ENCODE peak calls at places on chromosome 14, in nine cellular contexts. O is Panc1; B is mammary epithelial cell; T is BE2C; N is tibial artery; U is CD8-positive, alpha-beta T cell; E is transverse colon; X is K562; L is heart left ventricle. G is an unnamed sample.

GRCh38 chr14:54342806-54343205 is 54.0 kb upstream of the CDKN3 start:
- DNase-seq in O (no peak), B (no peak), T (no peak), N (no peak), U (no peak), E (no peak), X (no peak), L (no peak), G (no peak)

GRCh38 chr14:53011053-53011462 is 60.2 kb upstream of the FERMT2 start:
- DNase-seq in O (no peak), B (peak; percentile 82), T (no peak), N (peak; percentile 86), U (no peak), E (peak; percentile 46), X (no peak), L (peak; percentile 85), G (no peak)

GRCh38 chr14:50545618-50546017 is 13.2 kb upstream of the MAP4K5 start:
- DNase-seq in O (no peak), B (peak; percentile 57), T (no peak), N (no peak), U (no peak), E (no peak), X (no peak), L (no peak), G (peak; percentile 53)

GRCh38 chr14:25756880-25757279 is 706.9 kb upstream of the STXBP6 start:
- DNase-seq in O (no peak), B (no peak), T (no peak), N (no peak), U (no peak), E (no peak), X (no peak), L (no peak), G (no peak)

GRCh38 chr14:47676301-47676617 is 854 bp upstream of the MDGA2 start:
- DNase-seq in O (no peak), B (no peak), T (no peak), N (no peak), U (no peak), E (no peak), X (no peak), L (no peak), G (no peak)

GRCh38 chr14:26963696-26964095 is 365.9 kb upstream of the NOVA1 start:
- DNase-seq in O (no peak), B (no peak), T (no peak), N (no peak), U (no peak), E (no peak), X (no peak), L (no peak), G (no peak)

GRCh38 chr14:95265106-95266094 is 54.3 kb downstream of the CLMN start:
- DNase-seq in O (peak; percentile 95), B (peak; percentile 100), T (peak; percentile 24), N (no peak), U (no peak), E (peak; percentile 66), X (no peak), L (no peak), G (peak; percentile 84)

GRCh38 chr14:46405095-46405494 is 246.5 kb downstream of the RPL10L start:
- DNase-seq in O (no peak), B (no peak), T (no peak), N (no peak), U (no peak), E (no peak), X (no peak), L (no peak), G (no peak)

GRCh38 chr14:87046960-87047359 is 946.0 kb downstream of the GALC start:
- DNase-seq in O (no peak), B (no peak), T (no peak), N (no peak), U (no peak), E (no peak), X (no peak), L (no peak), G (no peak)

GRCh38 chr14:78989246-78989645 is 819.1 kb downstream of the NRXN3 start:
- DNase-seq in O (no peak), B (no peak), T (no peak), N (no peak), U (no peak), E (no peak), X (no peak), L (no peak), G (no peak)

GRCh38 chr14:52862652-52863338 is 71.4 kb upstream of the GNPNAT1 start:
- DNase-seq in O (no peak), B (peak; percentile 35), T (no peak), N (no peak), U (no peak), E (no peak), X (no peak), L (no peak), G (no peak)

GRCh38 chr14:92603309-92604257 is 90.0 kb downstream of the RIN3 start:
- DNase-seq in O (no peak), B (peak; percentile 51), T (no peak), N (peak; percentile 89), U (peak; percentile 41), E (peak; percentile 43), X (no peak), L (peak; percentile 74), G (peak; percentile 52)

GRCh38 chr14:72641086-72641485 is 252.8 kb downstream of the DPF3 start:
- DNase-seq in O (no peak), B (no peak), T (no peak), N (no peak), U (no peak), E (no peak), X (no peak), L (no peak), G (no peak)
- H3K4me3 ChIP-seq in O (no peak overlapping the region), B (no peak overlapping the region), T (no peak overlapping the region), N (no peak overlapping the region), U (no peak overlapping the region), E (no peak overlapping the region), X (no peak overlapping the region), L (no peak overlapping the region), G (no peak overlapping the region)

GRCh38 chr14:34770901-34771300 is 56.5 kb upstream of the CFL2 start:
- DNase-seq in O (no peak), B (no peak), T (no peak), N (no peak), U (no peak), E (no peak), X (no peak), L (no peak), G (no peak)

GRCh38 chr14:34766611-34767010 is 52.2 kb upstream of the CFL2 start:
- DNase-seq in O (no peak), B (no peak), T (no peak), N (no peak), U (no peak), E (no peak), X (no peak), L (no peak), G (no peak)

DNA sequence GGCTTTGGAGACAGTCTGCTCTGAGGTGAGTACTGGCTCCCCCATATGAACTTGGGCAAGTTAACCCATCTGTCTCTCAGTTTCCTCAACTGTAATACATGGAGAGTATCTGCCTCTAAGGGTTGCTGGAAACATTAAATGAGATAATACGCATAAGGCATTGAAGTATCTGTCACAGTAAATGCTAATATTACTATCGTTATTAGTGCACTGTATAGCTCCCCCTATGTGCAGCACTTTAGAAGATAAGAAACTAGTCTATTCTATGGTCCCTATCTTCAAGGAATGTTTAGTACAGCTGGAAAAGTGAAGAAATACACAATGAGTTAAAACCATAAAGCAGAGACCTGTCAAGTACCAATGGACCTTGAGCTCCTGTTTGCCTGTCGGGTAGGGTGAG is 51.7 kb upstream of the CFL2 start:
- DNase-seq in O (no peak), B (no peak), T (no peak), N (no peak), U (no peak), E (no peak), X (no peak), L (no peak), G (no peak)
- TF ChIP-seq CTCF in O (no peak), B (peak; percentile 33), T (peak; percentile 38), N (no peak), U (no peak), E (no peak), X (no peak), L (no peak), G (no peak)

GRCh38 chr14:89440997-89441909 is 24.2 kb upstream of the FOXN3 start:
- DNase-seq in O (no peak), B (no peak), T (no peak), N (peak; percentile 23), U (no peak), E (no peak), X (peak; percentile 10), L (no peak), G (no peak)

GRCh38 chr14:89442280-89442679 is 25.2 kb upstream of the FOXN3 start:
- DNase-seq in O (no peak), B (no peak), T (no peak), N (peak; percentile 44), U (no peak), E (no peak), X (no peak), L (no peak), G (no peak)

GRCh38 chr14:89444536-89445125 is 27.6 kb upstream of the FOXN3 start:
- DNase-seq in O (no peak), B (no peak), T (no peak), N (peak; percentile 27), U (no peak), E (no peak), X (no peak), L (no peak), G (no peak)

GRCh38 chr14:89444044-89444443 is 27.0 kb upstream of the FOXN3 start:
- DNase-seq in O (no peak), B (no peak), T (no peak), N (peak; percentile 27), U (no peak), E (no peak), X (no peak), L (no peak), G (no peak)

DNA sequence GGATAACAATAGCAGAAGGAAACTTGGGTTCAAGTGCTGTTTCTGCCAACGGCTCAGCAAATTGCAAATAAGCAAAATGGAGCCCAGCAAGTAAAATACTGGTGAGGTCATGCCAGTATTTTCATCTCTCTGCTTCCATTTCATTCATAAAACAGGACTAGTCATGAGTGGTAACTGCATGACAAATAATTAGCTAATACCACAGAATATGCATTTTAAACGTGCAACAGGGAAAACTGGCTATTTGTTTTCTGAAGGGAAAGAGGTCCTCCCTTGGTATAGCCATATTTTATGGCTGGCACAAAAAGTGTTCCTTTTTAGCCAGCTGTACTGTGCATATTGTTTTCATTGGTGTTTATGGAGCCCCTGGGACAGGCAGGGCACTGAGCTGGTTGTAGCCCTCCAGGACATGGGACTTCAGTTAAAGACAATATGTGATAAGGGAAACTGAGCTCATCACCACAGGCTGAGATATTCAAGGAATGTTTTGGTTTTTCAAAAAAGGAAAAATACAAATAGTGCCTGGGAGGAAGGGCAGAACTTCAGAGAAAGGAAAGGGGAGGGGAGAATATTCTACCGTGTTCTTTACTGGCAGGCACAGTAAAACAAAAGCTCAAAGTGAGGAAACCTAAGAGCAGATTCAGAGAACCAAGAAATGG is 26.1 kb upstream of the FOXN3 start:
- DNase-seq in O (no peak), B (no peak), T (no peak), N (no peak), U (no peak), E (no peak), X (no peak), L (no peak), G (no peak)
- H3K4me1 ChIP-seq in O (no peaks in the 10 kb centered on the region), B (no peaks in the 10 kb centered on the region), T (peaks cover 4% of the 10 kb centered on the region), N (peaks cover 19% of the 10 kb centered on the region), U (peaks cover 43% of the 10 kb centered on the region), E (peaks cover 16% of the 10 kb centered on the region), X (no peaks in the 10 kb centered on the region), L (peaks cover 10% of the 10 kb centered on the region), G (no peaks in the 10 kb centered on the region)

DNA sequence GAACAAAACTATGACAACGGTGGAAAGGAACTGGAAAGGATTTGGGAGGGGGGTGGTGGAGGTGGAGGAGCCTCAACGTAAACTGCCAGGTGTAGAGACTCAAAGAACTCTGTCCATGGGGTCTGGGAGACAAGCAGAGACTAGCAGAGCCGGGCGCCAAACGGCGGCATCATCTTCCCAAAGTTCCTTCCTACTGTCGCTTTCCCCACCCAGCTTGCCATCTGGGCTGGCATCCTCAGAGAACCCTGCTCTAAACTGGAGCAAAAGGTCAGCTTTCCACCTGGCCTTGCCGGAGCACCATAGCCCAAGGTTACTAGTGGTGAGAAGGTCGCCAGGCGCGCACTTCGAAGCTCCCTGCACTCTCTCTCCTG is 4.0 kb upstream of the IRF2BPL start:
- DNase-seq in O (no peak), B (no peak), T (no peak), N (no peak), U (no peak), E (no peak), X (no peak), L (no peak), G (no peak)
- H3K4me3 ChIP-seq in O (no peak overlapping the region), B (peak overlapping the region; percentile 30), T (peak overlapping the region; percentile 62), N (peak overlapping the region; percentile 61), U (peak overlapping the region; percentile 40), E (peak overlapping the region; percentile 52), X (no peak overlapping the region), L (peak overlapping the region; percentile 67), G (peak overlapping the region; percentile 37)

G was measured in prostate gland.